ENCODE peak calls at places on chromosome 6, in four cellular contexts. One of them, this sample, is unnamed.

GRCh38 chr6:28751514-28751913 is 172.3 kb downstream of the TRIM27 start:
- DNase-seq in H9: no peak
- DNase-seq in H1: no peak
- DNase-seq in IMR-90: no peak
- DNase-seq in this sample: no peak

GRCh38 chr6:154852700-154853099 is 119.5 kb downstream of the SCAF8 start:
- DNase-seq in H1: no peak
- DNase-seq in IMR-90: peak; percentile 84
- DNase-seq in H9: no peak
- DNase-seq in this sample: peak; percentile 58

GRCh38 chr6:35757461-35758123 is 18.8 kb upstream of the CLPSL2 start:
- DNase-seq in H9: peak; percentile 80
- DNase-seq in H1: no peak
- DNase-seq in IMR-90: peak; percentile 28
- DNase-seq in this sample: peak; percentile 52

GRCh38 chr6:21104288-21104687 is 489.3 kb upstream of the SOX4 start:
- DNase-seq in H9: no peak
- DNase-seq in H1: no peak
- DNase-seq in IMR-90: no peak
- DNase-seq in this sample: no peak

GRCh38 chr6:127404594-127405178 is 54.5 kb downstream of the KIAA0408 start:
- DNase-seq in H1: no peak
- DNase-seq in H9: no peak
- DNase-seq in IMR-90: no peak
- DNase-seq in this sample: no peak

GRCh38 chr6:52990342-52990741 is 4.7 kb downstream of the GSTA4 start:
- DNase-seq in H9: no peak
- DNase-seq in IMR-90: peak; percentile 61
- DNase-seq in H1: no peak
- DNase-seq in this sample: no peak

GRCh38 chr6:112939543-112939942 is 592.4 kb downstream of the RFPL4B start:
- DNase-seq in IMR-90: no peak
- DNase-seq in H1: no peak
- DNase-seq in H9: no peak
- DNase-seq in this sample: no peak

GRCh38 chr6:17551383-17551958 is 48.6 kb upstream of the FAM8A1 start:
- DNase-seq in H1: no peak
- DNase-seq in H9: no peak
- DNase-seq in IMR-90: no peak
- DNase-seq in this sample: no peak

GRCh38 chr6:131914967-131915751 is 36.0 kb downstream of the CCN2 start:
- DNase-seq in IMR-90: peak; percentile 89
- DNase-seq in H1: no peak
- DNase-seq in H9: peak; percentile 50
- DNase-seq in this sample: peak; percentile 76

GRCh38 chr6:28719275-28719940 is 193.7 kb downstream of the GPX5 start:
- DNase-seq in H1: no peak
- DNase-seq in H9: peak; percentile 69
- DNase-seq in IMR-90: peak; percentile 50
- DNase-seq in this sample: no peak

GRCh38 chr6:7338031-7338430 is 25.0 kb upstream of the SSR1 start:
- DNase-seq in IMR-90: no peak
- DNase-seq in H1: no peak
- DNase-seq in H9: no peak
- DNase-seq in this sample: no peak

GRCh38 chr6:154882107-154882506 is 113.0 kb upstream of the TIAM2 start:
- DNase-seq in IMR-90: peak; percentile 15
- DNase-seq in H1: no peak
- DNase-seq in H9: no peak
- DNase-seq in this sample: no peak

GRCh38 chr6:2944405-2945068 is 26.8 kb downstream of the SERPINB6 start:
- DNase-seq in H1: no peak
- DNase-seq in H9: no peak
- DNase-seq in IMR-90: no peak
- DNase-seq in this sample: no peak

GRCh38 chr6:132190815-132191175 is 210.5 kb downstream of the MOXD1 start:
- DNase-seq in IMR-90: peak; percentile 65
- DNase-seq in H1: no peak
- DNase-seq in H9: no peak
- DNase-seq in this sample: peak; percentile 61

GRCh38 chr6:164303092-164304007 is 888.8 kb downstream of the QKI start:
- DNase-seq in H9: no peak
- DNase-seq in H1: no peak
- DNase-seq in IMR-90: no peak
- DNase-seq in this sample: no peak

GRCh38 chr6:127446356-127446755 is 12.8 kb downstream of the KIAA0408 start:
- DNase-seq in H1: no peak
- DNase-seq in H9: no peak
- DNase-seq in IMR-90: no peak
- DNase-seq in this sample: peak; percentile 7

GRCh38 chr6:43495409-43495941 is 14.7 kb downstream of the LRRC73 start:
- DNase-seq in IMR-90: no peak
- DNase-seq in H9: no peak
- DNase-seq in H1: no peak
- DNase-seq in this sample: peak; percentile 32

GRCh38 chr6:118893095-118893881 is 664 bp upstream of the ASF1A start:
- DNase-seq in H9: peak; percentile 41
- DNase-seq in IMR-90: peak; percentile 67
- DNase-seq in H1: no peak
- DNase-seq in this sample: peak; percentile 84

GRCh38 chr6:42165016-42165415 is 8.1 kb upstream of the GUCA1A start:
- DNase-seq in H1: no peak
- DNase-seq in IMR-90: peak; percentile 71
- DNase-seq in H9: no peak
- DNase-seq in this sample: peak; percentile 44

DNA sequence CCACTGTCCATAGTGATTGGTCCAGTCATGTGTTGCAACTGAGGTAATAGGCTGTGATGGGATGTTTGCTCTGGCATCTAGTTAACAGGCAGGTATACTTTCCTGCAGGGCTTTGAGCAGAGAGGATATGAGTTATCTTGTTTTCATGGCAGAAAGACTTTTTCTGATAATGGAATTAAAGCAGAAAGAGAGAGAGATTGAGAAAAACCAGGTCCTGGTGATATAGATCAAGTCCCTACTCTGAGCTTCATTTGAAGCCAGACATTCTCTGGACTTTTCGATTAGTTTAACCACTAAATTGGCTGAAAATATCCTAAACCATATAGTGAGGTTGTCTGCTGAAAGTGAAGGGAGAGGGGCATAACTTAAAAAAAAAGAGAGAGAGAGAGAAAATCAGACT is 233.8 kb upstream of the TBX18 start:
- DNase-seq in H9: no peak
- DNase-seq in H1: no peak
- DNase-seq in IMR-90: no peak
- DNase-seq in this sample: no peak
- H2BK15ac ChIP-seq in H9: no peak overlapping the region
- H2BK15ac ChIP-seq in H1: no peak overlapping the region
- H2BK15ac ChIP-seq in IMR-90: no peak overlapping the region
- H2BK15ac ChIP-seq in this sample: no peak overlapping the region

DNA sequence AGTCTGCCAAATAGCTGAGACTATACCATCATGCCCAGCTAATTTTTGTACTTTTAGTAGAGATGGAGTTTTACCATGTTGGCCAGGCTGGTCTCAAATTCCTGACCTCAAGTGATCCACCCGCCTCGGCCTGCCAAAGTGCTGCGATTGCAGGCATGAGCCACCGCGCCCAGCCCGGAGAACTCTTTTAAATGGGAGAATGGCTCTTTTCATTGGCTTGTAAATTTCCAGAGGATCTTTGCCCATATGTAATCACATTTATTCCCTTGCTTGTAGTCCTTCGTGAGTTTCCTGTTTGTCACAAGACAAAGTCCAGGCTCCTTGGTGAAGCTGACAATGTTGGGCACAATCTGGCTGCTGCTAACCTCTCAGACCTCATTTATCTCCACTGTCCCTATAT is 135.1 kb downstream of the CEP57L1 start:
- DNase-seq in H1: no peak
- DNase-seq in H9: no peak
- DNase-seq in IMR-90: no peak
- DNase-seq in this sample: no peak
- H3K9ac ChIP-seq in H1: no peak overlapping the region
- H3K9ac ChIP-seq in H9: no peak overlapping the region
- H3K9ac ChIP-seq in IMR-90: no peak overlapping the region
- H3K9ac ChIP-seq in this sample: no peak overlapping the region

GRCh38 chr6:169487579-169488205 is 214.1 kb downstream of the WDR27 start:
- DNase-seq in IMR-90: peak; percentile 13
- DNase-seq in H1: no peak
- DNase-seq in H9: no peak
- DNase-seq in this sample: no peak

GRCh38 chr6:169491482-169491881 is 210.3 kb downstream of the WDR27 start:
- DNase-seq in IMR-90: no peak
- DNase-seq in H1: no peak
- DNase-seq in H9: no peak
- DNase-seq in this sample: no peak

GRCh38 chr6:169489642-169490408 is 212.0 kb downstream of the WDR27 start:
- DNase-seq in H1: no peak
- DNase-seq in IMR-90: no peak
- DNase-seq in H9: no peak
- DNase-seq in this sample: no peak

GRCh38 chr6:169490409-169490708 is 211.5 kb downstream of the WDR27 start:
- DNase-seq in H9: no peak
- DNase-seq in IMR-90: no peak
- DNase-seq in H1: no peak
- DNase-seq in this sample: no peak

DNA sequence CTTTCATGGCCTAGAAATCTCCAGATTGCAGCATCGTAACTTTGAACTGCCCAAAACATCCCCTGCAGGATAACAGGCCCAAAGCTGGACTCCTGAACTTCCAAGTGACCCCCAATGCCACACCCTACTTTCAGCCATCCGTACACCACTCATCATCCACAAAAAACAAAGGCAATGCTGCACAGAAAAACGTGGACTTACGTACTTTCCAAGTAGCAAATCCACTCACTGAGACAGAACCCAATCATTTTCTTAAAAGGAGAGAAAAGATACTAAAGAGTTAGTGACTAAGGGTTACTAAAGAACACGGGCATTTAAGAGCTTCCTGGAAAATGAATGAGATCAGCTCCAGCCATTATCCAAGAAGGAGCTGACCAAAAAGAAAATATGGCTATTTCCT is 211.0 kb downstream of the WDR27 start:
- DNase-seq in IMR-90: peak; percentile 48
- DNase-seq in H9: no peak
- DNase-seq in H1: no peak
- DNase-seq in this sample: no peak
- H2AFZ ChIP-seq in IMR-90: no peak overlapping the region
- H2AFZ ChIP-seq in H9: no peak overlapping the region
- H2AFZ ChIP-seq in H1: no peak overlapping the region
- H2AFZ ChIP-seq in this sample: no peak overlapping the region

DNA sequence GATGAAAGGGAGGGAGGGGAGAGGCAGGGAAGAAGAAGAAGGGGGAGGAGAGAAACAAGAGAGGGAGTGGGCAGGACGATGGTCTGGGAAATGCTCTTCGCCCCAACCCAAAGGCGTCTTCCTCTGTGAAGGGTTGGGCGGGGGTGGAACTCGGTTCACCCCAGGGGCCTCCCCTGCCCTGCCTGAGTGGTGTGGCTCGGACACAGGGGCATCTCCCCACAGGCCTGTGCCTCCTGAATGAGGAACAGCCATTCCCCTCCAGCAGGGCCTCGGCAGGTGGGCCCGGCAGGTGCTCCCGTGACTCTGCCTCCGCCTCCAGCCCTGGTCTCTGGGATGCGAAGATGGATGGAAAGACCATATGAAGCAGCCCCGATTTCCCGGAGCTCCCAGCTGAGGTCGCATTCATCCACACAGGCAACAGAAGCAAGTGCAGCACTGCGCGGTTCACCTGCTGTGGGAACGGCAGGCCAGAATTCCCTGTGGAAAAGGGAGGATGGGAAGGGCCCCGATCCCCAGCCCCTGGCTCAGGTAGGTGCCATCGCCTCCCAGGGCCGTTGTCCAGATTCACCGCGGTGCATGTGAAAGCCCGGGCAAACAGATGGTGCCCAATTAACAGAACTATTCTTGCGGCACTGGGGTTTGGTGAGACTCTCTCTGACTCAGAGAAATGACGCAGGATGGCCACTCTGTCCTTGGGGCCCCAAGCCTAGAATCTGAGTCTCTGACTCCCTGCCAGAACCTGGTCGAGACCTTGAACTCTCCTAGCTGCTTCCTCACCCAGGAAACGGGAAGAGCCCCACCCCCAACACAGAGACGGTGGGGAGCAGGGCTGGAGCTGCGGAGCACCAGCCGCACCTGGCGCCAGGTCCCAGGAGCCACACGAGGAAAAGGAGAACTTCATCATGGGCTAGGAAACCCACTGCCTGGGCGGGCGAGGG is 29.5 kb upstream of the RPS6KA2 start:
- DNase-seq in H1: no peak
- DNase-seq in H9: no peak
- DNase-seq in IMR-90: peak; percentile 58
- DNase-seq in this sample: peak; percentile 59
- H2BK15ac ChIP-seq in H1: no peak overlapping the region
- H2BK15ac ChIP-seq in H9: no peak overlapping the region
- H2BK15ac ChIP-seq in IMR-90: no peak overlapping the region
- H2BK15ac ChIP-seq in this sample: no peak overlapping the region

DNA sequence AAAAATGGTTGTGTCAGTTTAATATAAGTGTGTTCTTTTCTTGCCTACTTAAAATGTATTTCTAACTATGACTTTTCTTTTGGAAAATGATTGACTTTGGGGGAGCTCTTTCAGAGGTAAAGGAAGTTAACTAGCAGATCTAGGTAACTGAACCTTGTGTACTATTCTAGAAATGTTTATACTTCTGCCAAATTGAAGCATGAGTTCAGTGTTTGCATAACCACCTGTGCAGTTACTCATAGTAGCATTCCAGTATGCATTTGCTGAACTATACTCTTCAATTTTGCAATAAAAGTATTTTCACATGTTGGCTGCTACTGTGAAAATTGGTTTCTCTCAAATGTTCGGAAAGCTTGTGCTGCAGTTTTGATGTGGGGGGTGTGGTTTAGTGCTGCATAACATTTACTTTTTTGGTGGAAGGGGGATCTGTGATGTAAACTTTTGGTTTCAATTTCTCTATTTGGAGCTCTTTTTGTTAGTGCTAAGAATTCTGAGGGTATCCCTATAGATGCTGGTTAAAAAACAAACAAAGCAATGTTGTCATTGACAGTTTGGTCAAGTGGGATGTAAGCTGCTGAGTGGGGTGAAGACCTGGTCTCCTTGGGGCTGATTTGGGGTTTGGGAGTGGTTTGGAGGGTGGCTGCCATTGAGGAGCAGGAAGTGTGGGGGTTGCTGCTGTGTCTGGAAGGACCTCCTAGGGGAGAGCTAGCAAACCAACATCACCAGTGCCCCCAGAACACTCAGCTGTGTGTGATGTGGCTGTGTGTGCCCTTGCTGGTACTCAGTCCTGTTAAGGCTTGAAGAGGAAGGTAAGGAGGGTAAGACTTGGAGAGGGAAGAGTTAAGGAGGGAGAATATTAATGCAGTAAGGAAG is 87.8 kb downstream of the CARMIL1 start:
- DNase-seq in IMR-90: no peak
- DNase-seq in H9: no peak
- DNase-seq in H1: no peak
- DNase-seq in this sample: no peak
- H3K9ac ChIP-seq in IMR-90: no peak overlapping the region
- H3K9ac ChIP-seq in H9: no peak overlapping the region
- H3K9ac ChIP-seq in H1: no peak overlapping the region
- H3K9ac ChIP-seq in this sample: peak overlapping the region; percentile 7

GRCh38 chr6:90148867-90149266 is 147.8 kb downstream of the BACH2 start:
- DNase-seq in IMR-90: no peak
- DNase-seq in H9: no peak
- DNase-seq in H1: no peak
- DNase-seq in this sample: no peak
- H2AFZ ChIP-seq in IMR-90: no peak overlapping the region
- H2AFZ ChIP-seq in H9: no peak overlapping the region
- H2AFZ ChIP-seq in H1: no peak overlapping the region
- H2AFZ ChIP-seq in this sample: no peak overlapping the region